ENCODE peak calls at places on chromosomes 7 and 10, in seven cellular contexts. One of them, this sample, is unnamed.

GRCh38 chr7:133649593-133649992 is 396.7 kb downstream of the EXOC4 start:
- DNase-seq in NCI-H2081: no peak
- DNase-seq in CD4-positive, alpha-beta memory T cell: no peak
- DNase-seq in stromal cell of bone marrow: no peak
- DNase-seq in NCI-H1436: no peak
- DNase-seq in dermis microvascular lymphatic vessel endothelial cell: no peak
- DNase-seq in CD8-positive, alpha-beta T cell: no peak
- DNase-seq in this sample: no peak

GRCh38 chr7:17347426-17347825 is 49.0 kb downstream of the AHR start:
- DNase-seq in NCI-H2081: no peak
- DNase-seq in CD4-positive, alpha-beta memory T cell: no peak
- DNase-seq in stromal cell of bone marrow: no peak
- DNase-seq in NCI-H1436: no peak
- DNase-seq in dermis microvascular lymphatic vessel endothelial cell: no peak
- DNase-seq in CD8-positive, alpha-beta T cell: no peak
- DNase-seq in this sample: no peak

GRCh38 chr10:117374506-117375359 is 507 bp downstream of the PDZD8 start:
- DNase-seq in NCI-H2081: peak; percentile 42
- DNase-seq in CD4-positive, alpha-beta memory T cell: peak; percentile 55
- DNase-seq in stromal cell of bone marrow: no peak
- DNase-seq in NCI-H1436: peak; percentile 47
- DNase-seq in dermis microvascular lymphatic vessel endothelial cell: no peak
- DNase-seq in CD8-positive, alpha-beta T cell: no peak
- DNase-seq in this sample: no peak

GRCh38 chr7:6628045-6628444 is 9.1 kb upstream of the ZNF316 start:
- DNase-seq in NCI-H2081: peak; percentile 51
- DNase-seq in CD4-positive, alpha-beta memory T cell: no peak
- DNase-seq in stromal cell of bone marrow: no peak
- DNase-seq in NCI-H1436: peak; percentile 41
- DNase-seq in dermis microvascular lymphatic vessel endothelial cell: no peak
- DNase-seq in CD8-positive, alpha-beta T cell: no peak
- DNase-seq in this sample: peak; percentile 73

GRCh38 chr7:117777335-117778150 is 95.7 kb downstream of the CTTNBP2 start:
- DNase-seq in NCI-H2081: peak; percentile 45
- DNase-seq in CD4-positive, alpha-beta memory T cell: no peak
- DNase-seq in stromal cell of bone marrow: no peak
- DNase-seq in NCI-H1436: no peak
- DNase-seq in dermis microvascular lymphatic vessel endothelial cell: no peak
- DNase-seq in CD8-positive, alpha-beta T cell: no peak
- DNase-seq in this sample: no peak

GRCh38 chr7:54260868-54261475 is 281.2 kb upstream of the VSTM2A start:
- DNase-seq in NCI-H2081: no peak
- DNase-seq in CD4-positive, alpha-beta memory T cell: no peak
- DNase-seq in stromal cell of bone marrow: peak; percentile 5
- DNase-seq in NCI-H1436: no peak
- DNase-seq in dermis microvascular lymphatic vessel endothelial cell: no peak
- DNase-seq in CD8-positive, alpha-beta T cell: no peak
- DNase-seq in this sample: no peak

GRCh38 chr7:130127404-130128395 is 57.4 kb downstream of the KLHDC10 start:
- DNase-seq in NCI-H2081: no peak
- DNase-seq in CD4-positive, alpha-beta memory T cell: no peak
- DNase-seq in stromal cell of bone marrow: peak; percentile 33
- DNase-seq in NCI-H1436: no peak
- DNase-seq in dermis microvascular lymphatic vessel endothelial cell: peak; percentile 48
- DNase-seq in CD8-positive, alpha-beta T cell: no peak
- DNase-seq in this sample: no peak

GRCh38 chr7:158061031-158061630 is 526.5 kb downstream of the PTPRN2 start:
- DNase-seq in NCI-H2081: no peak
- DNase-seq in CD4-positive, alpha-beta memory T cell: no peak
- DNase-seq in stromal cell of bone marrow: no peak
- DNase-seq in NCI-H1436: no peak
- DNase-seq in dermis microvascular lymphatic vessel endothelial cell: no peak
- DNase-seq in CD8-positive, alpha-beta T cell: no peak
- DNase-seq in this sample: no peak

GRCh38 chr10:93465806-93466675 is 16.1 kb downstream of the MYOF start:
- DNase-seq in NCI-H2081: peak; percentile 38
- DNase-seq in CD4-positive, alpha-beta memory T cell: no peak
- DNase-seq in stromal cell of bone marrow: peak; percentile 94
- DNase-seq in NCI-H1436: no peak
- DNase-seq in dermis microvascular lymphatic vessel endothelial cell: peak; percentile 80
- DNase-seq in CD8-positive, alpha-beta T cell: no peak
- DNase-seq in this sample: peak; percentile 75

GRCh38 chr10:31669367-31669766 is 259.3 kb downstream of the ARHGAP12 start:
- DNase-seq in NCI-H2081: no peak
- DNase-seq in CD4-positive, alpha-beta memory T cell: no peak
- DNase-seq in stromal cell of bone marrow: no peak
- DNase-seq in NCI-H1436: no peak
- DNase-seq in dermis microvascular lymphatic vessel endothelial cell: no peak
- DNase-seq in CD8-positive, alpha-beta T cell: no peak
- DNase-seq in this sample: no peak

GRCh38 chr7:142866361-142867096 is 11.7 kb downstream of the EPHB6 start:
- DNase-seq in NCI-H2081: peak; percentile 50
- DNase-seq in CD4-positive, alpha-beta memory T cell: no peak
- DNase-seq in stromal cell of bone marrow: no peak
- DNase-seq in NCI-H1436: no peak
- DNase-seq in dermis microvascular lymphatic vessel endothelial cell: no peak
- DNase-seq in CD8-positive, alpha-beta T cell: no peak
- DNase-seq in this sample: no peak

GRCh38 chr7:71618281-71618680 is 486.3 kb downstream of the GALNT17 start:
- DNase-seq in NCI-H2081: no peak
- DNase-seq in CD4-positive, alpha-beta memory T cell: no peak
- DNase-seq in stromal cell of bone marrow: no peak
- DNase-seq in NCI-H1436: no peak
- DNase-seq in dermis microvascular lymphatic vessel endothelial cell: no peak
- DNase-seq in CD8-positive, alpha-beta T cell: no peak
- DNase-seq in this sample: no peak

GRCh38 chr10:93363891-93364648 is 118.1 kb downstream of the MYOF start:
- DNase-seq in NCI-H2081: no peak
- DNase-seq in CD4-positive, alpha-beta memory T cell: no peak
- DNase-seq in stromal cell of bone marrow: no peak
- DNase-seq in NCI-H1436: no peak
- DNase-seq in dermis microvascular lymphatic vessel endothelial cell: no peak
- DNase-seq in CD8-positive, alpha-beta T cell: no peak
- DNase-seq in this sample: no peak

GRCh38 chr7:97002555-97003261 is 2.6 kb upstream of the DLX6 start:
- DNase-seq in NCI-H2081: no peak
- DNase-seq in CD4-positive, alpha-beta memory T cell: no peak
- DNase-seq in stromal cell of bone marrow: no peak
- DNase-seq in NCI-H1436: no peak
- DNase-seq in dermis microvascular lymphatic vessel endothelial cell: no peak
- DNase-seq in CD8-positive, alpha-beta T cell: no peak
- DNase-seq in this sample: no peak

GRCh38 chr10:89078729-89079672 is 88.4 kb downstream of the FAS start:
- DNase-seq in NCI-H2081: no peak
- DNase-seq in CD4-positive, alpha-beta memory T cell: no peak
- DNase-seq in stromal cell of bone marrow: no peak
- DNase-seq in NCI-H1436: no peak
- DNase-seq in dermis microvascular lymphatic vessel endothelial cell: no peak
- DNase-seq in CD8-positive, alpha-beta T cell: no peak
- DNase-seq in this sample: no peak

GRCh38 chr10:77231375-77231774 is 406.2 kb downstream of the KCNMA1 start:
- DNase-seq in NCI-H2081: no peak
- DNase-seq in CD4-positive, alpha-beta memory T cell: no peak
- DNase-seq in stromal cell of bone marrow: no peak
- DNase-seq in NCI-H1436: no peak
- DNase-seq in dermis microvascular lymphatic vessel endothelial cell: no peak
- DNase-seq in CD8-positive, alpha-beta T cell: no peak
- DNase-seq in this sample: no peak

GRCh38 chr7:105877736-105878135 is 1.3 kb upstream of the ATXN7L1 start:
- DNase-seq in NCI-H2081: peak; percentile 6
- DNase-seq in CD4-positive, alpha-beta memory T cell: no peak
- DNase-seq in stromal cell of bone marrow: no peak
- DNase-seq in NCI-H1436: no peak
- DNase-seq in dermis microvascular lymphatic vessel endothelial cell: no peak
- DNase-seq in CD8-positive, alpha-beta T cell: no peak
- DNase-seq in this sample: no peak

GRCh38 chr10:49302088-49302487 is 3.1 kb downstream of the C10orf71 start:
- DNase-seq in NCI-H2081: no peak
- DNase-seq in CD4-positive, alpha-beta memory T cell: no peak
- DNase-seq in stromal cell of bone marrow: no peak
- DNase-seq in NCI-H1436: no peak
- DNase-seq in dermis microvascular lymphatic vessel endothelial cell: no peak
- DNase-seq in CD8-positive, alpha-beta T cell: no peak
- DNase-seq in this sample: no peak

GRCh38 chr10:82942572-82943091 is 1067.6 kb downstream of the NRG3 start:
- DNase-seq in NCI-H2081: no peak
- DNase-seq in CD4-positive, alpha-beta memory T cell: no peak
- DNase-seq in stromal cell of bone marrow: peak; percentile 43
- DNase-seq in NCI-H1436: no peak
- DNase-seq in dermis microvascular lymphatic vessel endothelial cell: no peak
- DNase-seq in CD8-positive, alpha-beta T cell: no peak
- DNase-seq in this sample: no peak

GRCh38 chr7:46349490-46349889 is 428.4 kb upstream of the IGFBP3 start:
- DNase-seq in NCI-H2081: no peak
- DNase-seq in CD4-positive, alpha-beta memory T cell: no peak
- DNase-seq in stromal cell of bone marrow: no peak
- DNase-seq in NCI-H1436: no peak
- DNase-seq in dermis microvascular lymphatic vessel endothelial cell: no peak
- DNase-seq in CD8-positive, alpha-beta T cell: no peak
- DNase-seq in this sample: no peak

GRCh38 chr10:63670291-63670898 is 149.2 kb downstream of the REEP3 start:
- DNase-seq in NCI-H2081: no peak
- DNase-seq in CD4-positive, alpha-beta memory T cell: no peak
- DNase-seq in stromal cell of bone marrow: no peak
- DNase-seq in NCI-H1436: no peak
- DNase-seq in dermis microvascular lymphatic vessel endothelial cell: peak; percentile 90
- DNase-seq in CD8-positive, alpha-beta T cell: no peak
- DNase-seq in this sample: peak; percentile 36

GRCh38 chr7:69982197-69982596 is 383.9 kb downstream of the AUTS2 start:
- DNase-seq in NCI-H2081: no peak
- DNase-seq in CD4-positive, alpha-beta memory T cell: no peak
- DNase-seq in stromal cell of bone marrow: peak; percentile 50
- DNase-seq in NCI-H1436: no peak
- DNase-seq in dermis microvascular lymphatic vessel endothelial cell: no peak
- DNase-seq in CD8-positive, alpha-beta T cell: no peak
- DNase-seq in this sample: no peak

GRCh38 chr7:111933614-111934013 is 272.6 kb downstream of the DOCK4 start:
- DNase-seq in NCI-H2081: no peak
- DNase-seq in CD4-positive, alpha-beta memory T cell: no peak
- DNase-seq in stromal cell of bone marrow: peak; percentile 55
- DNase-seq in NCI-H1436: no peak
- DNase-seq in dermis microvascular lymphatic vessel endothelial cell: no peak
- DNase-seq in CD8-positive, alpha-beta T cell: no peak
- DNase-seq in this sample: no peak

GRCh38 chr10:132939957-132940790 is 2.2 kb downstream of the CFAP46 start:
- DNase-seq in NCI-H2081: no peak
- DNase-seq in CD4-positive, alpha-beta memory T cell: no peak
- DNase-seq in stromal cell of bone marrow: peak; percentile 18
- DNase-seq in NCI-H1436: peak; percentile 27
- DNase-seq in dermis microvascular lymphatic vessel endothelial cell: no peak
- DNase-seq in CD8-positive, alpha-beta T cell: no peak
- DNase-seq in this sample: no peak

GRCh38 chr7:144854839-144855424 is 19.1 kb upstream of the TPK1 start:
- DNase-seq in NCI-H2081: peak; percentile 65
- DNase-seq in CD4-positive, alpha-beta memory T cell: no peak
- DNase-seq in stromal cell of bone marrow: peak; percentile 14
- DNase-seq in NCI-H1436: peak; percentile 7
- DNase-seq in dermis microvascular lymphatic vessel endothelial cell: no peak
- DNase-seq in CD8-positive, alpha-beta T cell: no peak
- DNase-seq in this sample: peak; percentile 51

GRCh38 chr10:50561816-50562215 is 61.9 kb downstream of the SGMS1 start:
- DNase-seq in NCI-H2081: peak; percentile 38
- DNase-seq in CD4-positive, alpha-beta memory T cell: no peak
- DNase-seq in stromal cell of bone marrow: no peak
- DNase-seq in NCI-H1436: no peak
- DNase-seq in dermis microvascular lymphatic vessel endothelial cell: no peak
- DNase-seq in CD8-positive, alpha-beta T cell: no peak
- DNase-seq in this sample: no peak

GRCh38 chr7:156178214-156178613 is 366.0 kb upstream of the SHH start:
- DNase-seq in NCI-H2081: no peak
- DNase-seq in CD4-positive, alpha-beta memory T cell: no peak
- DNase-seq in stromal cell of bone marrow: no peak
- DNase-seq in NCI-H1436: no peak
- DNase-seq in dermis microvascular lymphatic vessel endothelial cell: no peak
- DNase-seq in CD8-positive, alpha-beta T cell: no peak
- DNase-seq in this sample: no peak

GRCh38 chr7:151664268-151664667 is 144.6 kb upstream of the RHEB start:
- DNase-seq in NCI-H2081: no peak
- DNase-seq in CD4-positive, alpha-beta memory T cell: no peak
- DNase-seq in stromal cell of bone marrow: no peak
- DNase-seq in NCI-H1436: no peak
- DNase-seq in dermis microvascular lymphatic vessel endothelial cell: no peak
- DNase-seq in CD8-positive, alpha-beta T cell: no peak
- DNase-seq in this sample: no peak

GRCh38 chr7:146894927-146895326 is 778.3 kb downstream of the CNTNAP2 start:
- DNase-seq in NCI-H2081: no peak
- DNase-seq in CD4-positive, alpha-beta memory T cell: no peak
- DNase-seq in stromal cell of bone marrow: no peak
- DNase-seq in NCI-H1436: no peak
- DNase-seq in dermis microvascular lymphatic vessel endothelial cell: no peak
- DNase-seq in CD8-positive, alpha-beta T cell: no peak
- DNase-seq in this sample: no peak

GRCh38 chr10:124092270-124093075 is 925 bp downstream of the CHST15 start:
- DNase-seq in NCI-H2081: no peak
- DNase-seq in CD4-positive, alpha-beta memory T cell: no peak
- DNase-seq in stromal cell of bone marrow: no peak
- DNase-seq in NCI-H1436: peak; percentile 68
- DNase-seq in dermis microvascular lymphatic vessel endothelial cell: no peak
- DNase-seq in CD8-positive, alpha-beta T cell: no peak
- DNase-seq in this sample: no peak